ENCODE peak calls at places on chromosome 22, in five cellular contexts. A, V, X, M and K are unnamed samples.
A peak's percentile ranks its signal among the peaks of the same experiment; 100 is the strongest.

GRCh38 chr22:29434288-29434687 is 4.1 kb upstream of the RFPL1 start:
- DNase-seq in A (no peak), V (no peak), X (no peak), M (no peak), K (no peak)

GRCh38 chr22:27556371-27556770 is 245.2 kb downstream of the MN1 start:
- DNase-seq in A (no peak), V (no peak), X (no peak), M (no peak), K (no peak)

GRCh38 chr22:43853328-43853931 is 8.9 kb downstream of the SULT4A1 start:
- DNase-seq in A (no peak), V (no peak), X (no peak), M (no peak), K (no peak)

GRCh38 chr22:49925525-49926128 is 7.2 kb downstream of the CRELD2 start:
- DNase-seq in A (peak; percentile 77), V (peak; percentile 82), X (no peak), M (no peak), K (peak; percentile 56)

GRCh38 chr22:50167689-50168489 is 2.6 kb upstream of the PANX2 start:
- DNase-seq in A (no peak), V (no peak), X (no peak), M (no peak), K (no peak)

GRCh38 chr22:36765943-36766450 is 9.9 kb downstream of the IFT27 start:
- DNase-seq in A (no peak), V (no peak), X (no peak), M (peak; percentile 17), K (no peak)

GRCh38 chr22:32801436-32802290 is at the start of gene TIMP3:
- DNase-seq in A (no peak), V (no peak), X (peak; percentile 57), M (no peak), K (no peak)

GRCh38 chr22:44884968-44885805 is 124.6 kb downstream of the PHF21B start:
- DNase-seq in A (no peak), V (no peak), X (no peak), M (no peak), K (no peak)

GRCh38 chr22:38479096-38479840 is 11.4 kb downstream of the KDELR3 start:
- DNase-seq in A (no peak), V (no peak), X (no peak), M (no peak), K (no peak)

GRCh38 chr22:31130873-31131272 is 8.1 kb downstream of the INPP5J start:
- DNase-seq in A (no peak), V (no peak), X (no peak), M (no peak), K (no peak)

GRCh38 chr22:47055921-47056320 is 293.5 kb downstream of the TBC1D22A start:
- DNase-seq in A (no peak), V (no peak), X (no peak), M (no peak), K (no peak)

GRCh38 chr22:50146440-50147228 is 23.9 kb upstream of the PANX2 start:
- DNase-seq in A (no peak), V (no peak), X (no peak), M (peak; percentile 24), K (no peak)

GRCh38 chr22:37661160-37661924 is 2.8 kb downstream of the PDXP start:
- DNase-seq in A (peak; percentile 43), V (no peak), X (no peak), M (no peak), K (no peak)

GRCh38 chr22:50009765-50010675 is 2.5 kb downstream of the IL17REL start:
- DNase-seq in A (no peak), V (no peak), X (no peak), M (no peak), K (no peak)

GRCh38 chr22:36009085-36009484 is 19.5 kb downstream of the RBFOX2 start:
- DNase-seq in A (no peak), V (no peak), X (no peak), M (no peak), K (no peak)

GRCh38 chr22:20298803-20299735 is 20.8 kb downstream of the DGCR6L start:
- DNase-seq in A (peak; percentile 84), V (peak; percentile 85), X (peak; percentile 46), M (no peak), K (peak; percentile 53)

GRCh38 chr22:25750569-25751173 is 8.7 kb downstream of the MYO18B start:
- DNase-seq in A (no peak), V (no peak), X (no peak), M (no peak), K (no peak)

GRCh38 chr22:46057206-46057605 is 80.2 kb upstream of the WNT7B start:
- DNase-seq in A (no peak), V (no peak), X (no peak), M (no peak), K (no peak)

GRCh38 chr22:28034760-28035401 is 115.8 kb upstream of the PITPNB start:
- DNase-seq in A (peak; percentile 11), V (no peak), X (no peak), M (no peak), K (no peak)

GRCh38 chr22:26461188-26461810 is 22.3 kb downstream of the HPS4 start:
- DNase-seq in A (peak; percentile 10), V (no peak), X (peak; percentile 53), M (no peak), K (no peak)

GRCh38 chr22:25053153-25053805 is 100.8 kb downstream of the KIAA1671 start:
- DNase-seq in A (no peak), V (no peak), X (no peak), M (no peak), K (no peak)

GRCh38 chr22:22037229-22037628 is 54.6 kb upstream of the TOP3B start:
- DNase-seq in A (no peak), V (no peak), X (no peak), M (no peak), K (no peak)

GRCh38 chr22:47228767-47229166 is 466.3 kb downstream of the TBC1D22A start:
- DNase-seq in A (no peak), V (no peak), X (no peak), M (no peak), K (no peak)

GRCh38 chr22:19607198-19608113 is 83.2 kb upstream of the CLDN5 start:
- DNase-seq in A (peak; percentile 39), V (no peak), X (no peak), M (no peak), K (no peak)

GRCh38 chr22:50260801-50261614 is 475 bp downstream of the MAPK12 start:
- DNase-seq in A (no peak), V (no peak), X (no peak), M (no peak), K (no peak)

GRCh38 chr22:45180280-45180679 is 16.6 kb downstream of the NUP50 start:
- DNase-seq in A (no peak), V (no peak), X (no peak), M (no peak), K (no peak)

GRCh38 chr22:49976439-49977175 is 16.0 kb downstream of the PIM3 start:
- DNase-seq in A (no peak), V (no peak), X (no peak), M (no peak), K (no peak)

GRCh38 chr22:40065981-40066380 is 71.2 kb downstream of the FAM83F start:
- DNase-seq in A (no peak), V (no peak), X (no peak), M (no peak), K (no peak)

GRCh38 chr22:38623357-38623756 is 32.8 kb downstream of the FAM227A start:
- DNase-seq in A (no peak), V (no peak), X (no peak), M (no peak), K (no peak)

GRCh38 chr22:24107668-24108067 is 73.6 kb upstream of the SUSD2 start:
- DNase-seq in A (no peak), V (no peak), X (no peak), M (peak; percentile 59), K (no peak)

GRCh38 chr22:37906364-37907008 is 389 bp downstream of the MICALL1 start:
- DNase-seq in A (peak; percentile 31), V (peak; percentile 26), X (no peak), M (no peak), K (peak; percentile 25)

GRCh38 chr22:41687901-41688364 is 734 bp downstream of the SNU13 start:
- DNase-seq in A (no peak), V (peak; percentile 9), X (no peak), M (no peak), K (peak; percentile 5)

GRCh38 chr22:50733521-50734342 is 4.3 kb upstream of the ACR start:
- DNase-seq in A (no peak), V (no peak), X (no peak), M (peak; percentile 10), K (no peak)

GRCh38 chr22:39429186-39429585 is 27.6 kb upstream of the MGAT3 start:
- DNase-seq in A (no peak), V (no peak), X (no peak), M (no peak), K (peak; percentile 13)

GRCh38 chr22:46065733-46066454 is 84.4 kb upstream of the PPARA start:
- DNase-seq in A (no peak), V (no peak), X (no peak), M (no peak), K (no peak)

GRCh38 chr22:29079218-29079901 is 6.5 kb downstream of the KREMEN1 start:
- DNase-seq in A (no peak), V (peak; percentile 10), X (no peak), M (no peak), K (peak; percentile 69)

GRCh38 chr22:23218867-23219251 is 38.5 kb downstream of the BCR start:
- DNase-seq in A (no peak), V (no peak), X (no peak), M (no peak), K (no peak)

GRCh38 chr22:31377609-31378008 is 21.8 kb upstream of the DRG1 start:
- DNase-seq in A (no peak), V (no peak), X (no peak), M (no peak), K (no peak)

GRCh38 chr22:37331034-37331428 is 48.7 kb downstream of the CYTH4 start:
- DNase-seq in A (no peak), V (no peak), X (no peak), M (no peak), K (no peak)

GRCh38 chr22:25148149-25148691 is 51.4 kb upstream of the CRYBB3 start:
- DNase-seq in A (no peak), V (no peak), X (no peak), M (no peak), K (no peak)